ENCODE peak calls at places on chromosomes 6 and 20, in eight cellular contexts. T, X, J, U, V, A, P and Q are unnamed samples.

GRCh38 chr20:59064214-59064722 is 21.7 kb upstream of the PRELID3B start:
- DNase-seq in T (no peak), X (no peak), J (no peak), U (no peak), V (no peak), A (no peak), P (no peak), Q (no peak)

GRCh38 chr6:37102299-37103168 is 67.4 kb upstream of the PIM1 start:
- DNase-seq in T (peak), X (peak), J (peak), U (peak), V (peak), A (peak), P (peak), Q (peak)

GRCh38 chr20:41428285-41428684 is 61.7 kb upstream of the EMILIN3 start:
- DNase-seq in T (peak), X (no peak), J (no peak), U (no peak), V (no peak), A (no peak), P (no peak), Q (no peak)

GRCh38 chr6:18976091-18976490 is 588.9 kb downstream of the RNF144B start:
- DNase-seq in T (no peak), X (no peak), J (no peak), U (no peak), V (no peak), A (no peak), P (no peak), Q (no peak)

GRCh38 chr20:11459090-11459877 is 458.4 kb upstream of the BTBD3 start:
- DNase-seq in T (no peak), X (no peak), J (no peak), U (no peak), V (no peak), A (no peak), P (no peak), Q (no peak)

GRCh38 chr6:11214438-11214837 is 18.0 kb downstream of the NEDD9 start:
- DNase-seq in T (no peak), X (no peak), J (peak), U (no peak), V (no peak), A (no peak), P (no peak), Q (peak)

GRCh38 chr6:117483004-117483644 is 650 bp downstream of the DCBLD1 start:
- DNase-seq in T (peak), X (peak), J (peak), U (peak), V (peak), A (peak), P (peak), Q (peak)

GRCh38 chr20:13510837-13511488 is 127.8 kb downstream of the TASP1 start:
- DNase-seq in T (no peak), X (peak), J (no peak), U (no peak), V (no peak), A (no peak), P (no peak), Q (peak)

GRCh38 chr6:144013486-144013909 is 5.4 kb upstream of the PLAGL1 start:
- DNase-seq in T (peak), X (peak), J (peak), U (peak), V (peak), A (peak), P (peak), Q (peak)

GRCh38 chr20:23092409-23092756 is 6.3 kb upstream of the CD93 start:
- DNase-seq in T (no peak), X (no peak), J (no peak), U (no peak), V (no peak), A (peak), P (no peak), Q (no peak)

GRCh38 chr20:37295001-37295400 is 5.5 kb downstream of the MANBAL start:
- DNase-seq in T (peak), X (no peak), J (no peak), U (no peak), V (no peak), A (no peak), P (no peak), Q (peak)

GRCh38 chr20:57991211-57991841 is 237.1 kb downstream of the ANKRD60 start:
- DNase-seq in T (peak), X (peak), J (no peak), U (no peak), V (no peak), A (no peak), P (no peak), Q (no peak)

GRCh38 chr6:162467679-162468078 is 259.9 kb downstream of the PRKN start:
- DNase-seq in T (no peak), X (no peak), J (no peak), U (no peak), V (no peak), A (no peak), P (no peak), Q (no peak)
- TF ChIP-seq CTCF in T (no peak), X (no peak), J (no peak), U (no peak), V (no peak), A (no peak), P (no peak), Q (no peak)

DNA sequence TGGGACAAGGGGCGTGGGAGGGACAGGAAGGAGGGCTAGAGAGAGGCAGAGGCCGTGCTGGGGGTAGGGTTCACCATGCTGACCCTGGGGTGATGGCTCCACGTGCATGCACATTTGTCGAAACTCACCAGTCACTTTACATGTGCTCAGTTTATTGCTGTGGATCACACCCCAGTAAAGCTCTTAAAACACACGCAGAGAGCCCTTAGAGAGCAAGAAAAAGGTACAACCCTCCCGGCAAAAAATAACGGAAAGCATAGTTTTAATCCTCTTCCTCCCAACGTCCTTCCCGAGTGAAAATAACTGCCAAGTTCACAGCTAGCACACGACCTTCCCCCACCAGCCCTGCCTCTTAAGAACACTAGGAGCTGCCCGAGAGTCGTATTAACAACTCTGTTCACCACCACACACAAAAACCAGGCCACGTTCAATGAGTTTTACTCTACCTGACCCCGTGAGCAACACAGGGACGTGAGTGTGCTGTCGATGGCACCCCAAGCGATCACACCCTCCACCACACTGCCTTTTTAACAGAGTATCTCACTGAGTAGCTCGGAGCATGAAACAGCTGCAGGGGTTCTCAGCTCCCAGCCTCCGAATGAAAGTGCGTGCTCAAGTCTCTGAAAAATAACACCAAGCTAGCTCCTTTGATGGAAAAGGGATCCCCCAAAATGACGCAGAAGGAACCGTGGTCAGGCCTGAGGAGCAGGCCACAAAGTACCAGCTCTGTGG is 39.7 kb downstream of the TAF4 start:
- DNase-seq in T (no peak), X (no peak), J (no peak), U (no peak), V (no peak), A (peak), P (no peak), Q (no peak)
- TF ChIP-seq CTCF in T (no peak), X (peak), J (no peak), U (peak), V (peak), A (peak), P (peak), Q (peak)

DNA sequence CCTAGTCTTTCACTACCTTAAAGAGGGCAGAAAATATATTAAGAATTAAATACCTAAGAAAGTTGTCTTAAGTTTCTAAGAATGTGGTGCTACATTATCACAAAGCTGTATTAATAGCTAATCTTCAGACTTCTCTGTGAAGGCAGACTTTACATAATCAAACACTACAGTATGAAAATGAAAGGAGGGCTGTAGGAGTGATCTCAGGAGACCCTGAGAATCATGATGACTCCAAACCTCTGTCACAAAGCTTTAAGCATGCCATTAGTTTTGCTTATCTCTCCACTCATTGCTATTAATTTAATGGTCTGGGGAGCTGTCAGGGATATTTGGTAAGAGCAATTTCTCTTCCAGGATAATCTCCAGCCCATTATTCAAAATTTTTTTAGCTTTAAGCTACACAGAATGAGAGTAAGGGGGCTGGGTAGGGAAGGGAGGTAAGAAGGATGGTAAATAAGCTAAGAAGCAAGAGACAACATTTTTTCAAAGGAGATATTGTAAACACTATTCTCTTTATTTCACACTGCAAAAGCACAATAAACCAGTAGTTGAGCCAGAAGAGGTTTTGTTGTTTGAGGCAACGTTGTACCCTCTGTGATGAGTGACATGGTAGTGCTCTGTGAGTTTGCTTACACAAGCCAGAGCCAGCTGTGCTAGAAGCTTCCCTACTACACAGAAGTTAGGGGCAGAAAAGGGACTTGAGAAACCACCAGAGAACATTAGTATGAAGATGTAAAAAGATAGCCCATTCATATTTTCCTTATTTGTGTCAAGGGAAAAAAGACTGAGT is 258.8 kb downstream of the GMDS start:
- DNase-seq in T (no peak), X (no peak), J (no peak), U (no peak), V (no peak), A (peak), P (no peak), Q (no peak)
- TF ChIP-seq CTCF in T (no peak), X (no peak), J (no peak), U (no peak), V (no peak), A (no peak), P (no peak), Q (no peak)

GRCh38 chr6:32092760-32093497 is 16.2 kb downstream of the TNXB start:
- DNase-seq in T (no peak), X (no peak), J (no peak), U (no peak), V (no peak), A (no peak), P (no peak), Q (peak)

GRCh38 chr6:32096394-32097258 is 12.5 kb downstream of the TNXB start:
- DNase-seq in T (no peak), X (no peak), J (no peak), U (no peak), V (no peak), A (no peak), P (no peak), Q (no peak)

GRCh38 chr6:32096087-32096393 is 13.1 kb downstream of the TNXB start:
- DNase-seq in T (no peak), X (no peak), J (no peak), U (no peak), V (no peak), A (no peak), P (no peak), Q (no peak)

GRCh38 chr6:32095338-32096086 is 13.6 kb downstream of the TNXB start:
- DNase-seq in T (no peak), X (no peak), J (no peak), U (no peak), V (no peak), A (no peak), P (no peak), Q (no peak)
- TF ChIP-seq CTCF in T (no peak), X (no peak), J (no peak), U (no peak), V (no peak), A (no peak), P (no peak), Q (no peak)

DNA sequence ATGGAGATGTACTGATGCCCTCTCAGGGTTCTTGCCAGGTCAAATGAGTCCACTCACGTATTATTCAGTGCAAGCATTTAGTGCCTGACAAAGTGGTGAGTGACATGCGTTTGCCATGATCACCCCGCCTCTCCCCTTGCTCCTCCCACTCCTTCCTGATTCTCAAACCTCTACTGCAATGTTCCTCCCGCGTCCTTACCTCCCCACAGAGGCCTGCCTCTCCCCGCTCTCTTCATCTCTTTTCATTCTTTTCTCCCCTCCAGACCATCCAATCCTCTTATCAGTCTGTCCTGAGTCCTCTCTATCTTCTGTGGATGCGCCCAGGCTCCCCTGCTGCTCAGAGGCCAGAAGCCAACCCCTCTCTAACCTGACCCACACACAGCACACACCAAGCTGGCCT is 40.7 kb downstream of the KCNK5 start:
- DNase-seq in T (no peak), X (no peak), J (no peak), U (no peak), V (no peak), A (no peak), P (no peak), Q (no peak)
- TF ChIP-seq CTCF in T (no peak), X (no peak), J (no peak), U (no peak), V (no peak), A (no peak), P (no peak), Q (no peak)

GRCh38 chr6:57193177-57193576 is 21.1 kb downstream of the BAG2 start:
- DNase-seq in T (no peak), X (no peak), J (no peak), U (no peak), V (no peak), A (no peak), P (no peak), Q (no peak)

GRCh38 chr6:57195457-57195856 is 23.3 kb downstream of the BAG2 start:
- DNase-seq in T (no peak), X (no peak), J (no peak), U (no peak), V (no peak), A (no peak), P (no peak), Q (no peak)

GRCh38 chr6:57190140-57190539 is 18.0 kb downstream of the BAG2 start:
- DNase-seq in T (peak), X (no peak), J (no peak), U (no peak), V (no peak), A (no peak), P (no peak), Q (no peak)
- TF ChIP-seq CTCF in T (peak), X (peak), J (no peak), U (no peak), V (peak), A (peak), P (peak), Q (peak)

GRCh38 chr6:71420693-71421328 is 132.2 kb downstream of the OGFRL1 start:
- DNase-seq in T (peak), X (peak), J (peak), U (peak), V (peak), A (peak), P (peak), Q (peak)

GRCh38 chr6:71421611-71422010 is 133.0 kb downstream of the OGFRL1 start:
- DNase-seq in T (no peak), X (no peak), J (no peak), U (no peak), V (no peak), A (no peak), P (no peak), Q (no peak)

GRCh38 chr6:71414486-71414885 is 125.9 kb downstream of the OGFRL1 start:
- DNase-seq in T (no peak), X (no peak), J (no peak), U (no peak), V (no peak), A (no peak), P (no peak), Q (no peak)

GRCh38 chr6:71419217-71419953 is 130.8 kb downstream of the OGFRL1 start:
- DNase-seq in T (no peak), X (peak), J (no peak), U (peak), V (no peak), A (peak), P (no peak), Q (no peak)

DNA sequence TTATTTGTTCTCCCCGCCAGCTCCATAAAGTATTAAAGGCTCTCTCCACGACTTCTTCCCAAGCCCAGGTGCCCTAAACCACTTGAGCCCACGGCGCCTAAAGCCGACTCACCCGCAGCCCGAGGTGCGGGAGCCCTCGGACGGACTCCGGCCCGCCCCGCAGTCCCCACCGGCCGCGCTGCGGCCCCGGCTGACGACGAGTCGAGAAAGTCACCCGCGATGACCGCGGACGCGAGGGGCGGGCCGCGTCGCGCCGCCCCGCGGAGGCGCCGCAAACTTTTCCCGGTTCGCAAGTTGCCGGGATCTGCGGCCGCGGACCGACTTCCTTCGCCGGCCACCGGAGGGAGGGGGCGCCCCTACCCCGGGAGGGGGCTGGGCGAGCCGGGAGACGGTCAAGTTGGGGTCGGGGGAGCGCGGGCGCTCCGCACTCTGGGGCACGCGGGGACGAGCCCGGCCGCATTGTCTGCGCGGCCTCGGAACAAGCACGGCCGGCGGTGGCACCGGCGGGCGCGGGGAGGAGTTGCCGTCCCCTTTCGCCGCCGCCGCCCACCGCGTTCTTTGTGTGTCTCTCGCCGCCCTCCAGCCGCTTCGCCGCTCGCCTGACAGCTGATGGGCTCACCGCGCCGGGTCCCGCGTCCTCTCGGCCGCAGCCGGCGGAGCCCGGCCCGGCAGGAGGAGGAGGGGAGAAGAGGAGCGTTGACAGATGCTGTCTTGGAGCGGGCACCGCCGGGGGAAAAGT is 131.5 kb downstream of the OGFRL1 start:
- DNase-seq in T (no peak), X (peak), J (peak), U (peak), V (peak), A (peak), P (peak), Q (peak)
- TF ChIP-seq CTCF in T (peak), X (peak), J (no peak), U (no peak), V (no peak), A (peak), P (peak), Q (no peak)